ENCODE peak calls at places on chromosomes 3 and 15, in seven cellular contexts. E is amygdala; K is glutamatergic neuron; Z is stimulated activated CD4-positive, alpha-beta T cell treated with anti-CD3 and anti-CD28 coated beads, Interleukin-1b, Interleukin-23, amount 100 ng/mL, for 24 hours; R is NCI-H774; N is RKO; U is left cardiac atrium. P is an unnamed sample.

GRCh38 chr3:128084675-128085021 is 32.4 kb downstream of the SEC61A1 start:
- DNase-seq in Z (no peak), E (no peak), N (no peak), U (no peak), K (no peak), R (no peak), P (no peak)

GRCh38 chr3:14413381-14414071 is 11.1 kb downstream of the SLC6A6 start:
- DNase-seq in K (no peak), N (no peak), E (no peak), Z (no peak), U (no peak), R (no peak), P (no peak)

GRCh38 chr3:113148307-113148703 is 63.1 kb upstream of the BOC start:
- DNase-seq in U (no peak), E (no peak), N (no peak), Z (no peak), R (no peak), K (no peak), P (no peak)

GRCh38 chr3:12967751-12968209 is 105.4 kb downstream of the IQSEC1 start:
- DNase-seq in Z (peak; percentile 83), R (peak; percentile 71), E (peak; percentile 85), U (peak; percentile 94), K (peak; percentile 86), N (peak; percentile 90), P (peak; percentile 85)

GRCh38 chr3:36653095-36653494 is 111.3 kb downstream of the DCLK3 start:
- DNase-seq in R (no peak), K (no peak), N (no peak), Z (no peak), E (no peak), U (no peak), P (no peak)

GRCh38 chr3:94524102-94524922 is 461.5 kb downstream of the NSUN3 start:
- DNase-seq in E (no peak), Z (no peak), U (no peak), R (peak; percentile 38), N (no peak), K (no peak), P (no peak)

GRCh38 chr3:30012941-30013543 is 593.4 kb upstream of the TGFBR2 start:
- DNase-seq in K (peak; percentile 68), E (peak; percentile 8), N (peak; percentile 67), Z (peak; percentile 32), R (peak; percentile 8), U (peak; percentile 80), P (peak; percentile 77)

GRCh38 chr15:89459271-89460038 is 36.9 kb downstream of the RHCG start:
- DNase-seq in N (no peak), E (no peak), U (no peak), K (no peak), Z (no peak), R (no peak), P (no peak)